ENCODE peak calls at places on chromosomes 3 and 15, in seven cellular contexts. C is KBM-7; N is T47D; H is GM12891; Q is anterior cingulate cortex; J is stimulated activated naive CD8-positive, alpha-beta T cell treated with anti-CD3 and anti-CD28 coated beads, Interleukin-15, amount 100 ng/mL, for 72 hours; E is mesothelial cell of epicardium. S is an unnamed sample.

GRCh38 chr3:17744693-17745092 is 2.3 kb upstream of the TBC1D5 start:
- DNase-seq in E (no peak), C (no peak), J (no peak), N (no peak), H (no peak), Q (no peak), S (no peak)

GRCh38 chr3:66480666-66481065 is 20.2 kb downstream of the LRIG1 start:
- DNase-seq in C (peak; percentile 57), J (peak; percentile 62), H (no peak), N (no peak), Q (no peak), E (no peak), S (no peak)

GRCh38 chr3:4547799-4548198 is 54.7 kb downstream of the ITPR1 start:
- DNase-seq in C (no peak), N (no peak), H (no peak), Q (no peak), E (no peak), J (no peak), S (no peak)

GRCh38 chr3:52299815-52300611 is 12.4 kb downstream of the GLYCTK start:
- DNase-seq in N (no peak), C (peak; percentile 95), E (no peak), H (no peak), Q (no peak), J (no peak), S (no peak)

GRCh38 chr3:126424039-126424717 is 29.5 kb downstream of the CFAP100 start:
- DNase-seq in H (no peak), C (no peak), E (no peak), N (no peak), J (peak; percentile 0), Q (no peak), S (peak; percentile 55)

GRCh38 chr3:60514866-60515265 is 736.4 kb downstream of the FHIT start:
- DNase-seq in E (no peak), N (no peak), J (no peak), Q (no peak), H (no peak), C (no peak), S (no peak)

GRCh38 chr3:188217011-188217463 is 63.1 kb downstream of the LPP start:
- DNase-seq in E (no peak), J (no peak), H (no peak), Q (no peak), C (no peak), N (no peak), S (no peak)

GRCh38 chr3:59064276-59064675 is 14.5 kb upstream of the CFAP20DC start:
- DNase-seq in C (no peak), Q (no peak), N (no peak), H (no peak), J (no peak), E (no peak), S (no peak)

GRCh38 chr15:67096536-67097294 is 31.3 kb downstream of the SMAD3 start:
- DNase-seq in H (no peak), Q (no peak), J (no peak), N (no peak), C (no peak), E (no peak), S (no peak)

GRCh38 chr3:71095511-71096305 is 487.8 kb downstream of the FOXP1 start:
- DNase-seq in C (no peak), E (no peak), Q (no peak), J (no peak), N (no peak), H (no peak), S (no peak)